ENCODE peak calls at places on chromosomes 7 and 10, in seven cellular contexts. One of them, this sample, is unnamed.

GRCh38 chr7:129671276-129671675 is 59.8 kb downstream of the NRF1 start:
- DNase-seq in fibroblast of mammary gland: no peak
- DNase-seq in H9: no peak
- DNase-seq in adrenal gland: no peak
- DNase-seq in foreskin fibroblast: no peak
- DNase-seq in A549: no peak
- DNase-seq in AG09319: no peak
- DNase-seq in this sample: no peak

GRCh38 chr10:125033146-125033924 is 91.4 kb downstream of the ZRANB1 start:
- DNase-seq in A549: no peak
- DNase-seq in H9: no peak
- DNase-seq in fibroblast of mammary gland: no peak
- DNase-seq in AG09319: no peak
- DNase-seq in adrenal gland: no peak
- DNase-seq in foreskin fibroblast: no peak
- DNase-seq in this sample: no peak

GRCh38 chr7:137874390-137874789 is 27.6 kb upstream of the DGKI start:
- DNase-seq in foreskin fibroblast: peak
- DNase-seq in AG09319: peak
- DNase-seq in A549: no peak
- DNase-seq in adrenal gland: no peak
- DNase-seq in fibroblast of mammary gland: peak
- DNase-seq in H9: no peak
- DNase-seq in this sample: no peak

GRCh38 chr10:68088030-68088396 is 12.9 kb upstream of the HERC4 start:
- DNase-seq in adrenal gland: no peak
- DNase-seq in H9: no peak
- DNase-seq in fibroblast of mammary gland: no peak
- DNase-seq in AG09319: no peak
- DNase-seq in foreskin fibroblast: no peak
- DNase-seq in A549: no peak
- DNase-seq in this sample: no peak

GRCh38 chr10:109647627-109648026 is 275.7 kb downstream of the XPNPEP1 start:
- DNase-seq in AG09319: no peak
- DNase-seq in adrenal gland: no peak
- DNase-seq in H9: no peak
- DNase-seq in A549: peak
- DNase-seq in foreskin fibroblast: no peak
- DNase-seq in fibroblast of mammary gland: no peak
- DNase-seq in this sample: no peak

GRCh38 chr7:17021205-17021604 is 139.4 kb upstream of the AGR3 start:
- DNase-seq in AG09319: no peak
- DNase-seq in H9: no peak
- DNase-seq in adrenal gland: no peak
- DNase-seq in A549: no peak
- DNase-seq in fibroblast of mammary gland: peak
- DNase-seq in foreskin fibroblast: no peak
- DNase-seq in this sample: no peak

GRCh38 chr10:14466256-14466655 is 135.5 kb upstream of the FRMD4A start:
- DNase-seq in H9: no peak
- DNase-seq in A549: peak
- DNase-seq in AG09319: no peak
- DNase-seq in adrenal gland: no peak
- DNase-seq in fibroblast of mammary gland: peak
- DNase-seq in foreskin fibroblast: no peak
- DNase-seq in this sample: no peak

GRCh38 chr10:116163308-116163707 is 109.7 kb downstream of the GFRA1 start:
- DNase-seq in adrenal gland: no peak
- DNase-seq in AG09319: no peak
- DNase-seq in foreskin fibroblast: no peak
- DNase-seq in fibroblast of mammary gland: no peak
- DNase-seq in A549: no peak
- DNase-seq in H9: no peak
- DNase-seq in this sample: no peak

GRCh38 chr7:120813546-120813945 is 44.4 kb downstream of the TSPAN12 start:
- DNase-seq in fibroblast of mammary gland: no peak
- DNase-seq in A549: no peak
- DNase-seq in adrenal gland: no peak
- DNase-seq in foreskin fibroblast: no peak
- DNase-seq in AG09319: no peak
- DNase-seq in H9: no peak
- DNase-seq in this sample: no peak

GRCh38 chr7:98826811-98827231 is 43.0 kb downstream of the TMEM130 start:
- DNase-seq in adrenal gland: peak
- DNase-seq in H9: peak
- DNase-seq in A549: no peak
- DNase-seq in foreskin fibroblast: peak
- DNase-seq in AG09319: no peak
- DNase-seq in fibroblast of mammary gland: no peak
- DNase-seq in this sample: no peak

GRCh38 chr10:86266446-86267242 is 100.0 kb downstream of the GRID1 start:
- DNase-seq in AG09319: no peak
- DNase-seq in fibroblast of mammary gland: no peak
- DNase-seq in adrenal gland: no peak
- DNase-seq in A549: no peak
- DNase-seq in H9: peak
- DNase-seq in foreskin fibroblast: no peak
- DNase-seq in this sample: no peak
- TF ChIP-seq CTCF in AG09319: no peak
- TF ChIP-seq CTCF in fibroblast of mammary gland: no peak
- TF ChIP-seq CTCF in adrenal gland: no peak
- TF ChIP-seq CTCF in A549: no peak
- TF ChIP-seq CTCF in H9: no peak
- TF ChIP-seq CTCF in foreskin fibroblast: no peak
- TF ChIP-seq CTCF in this sample: no peak

DNA sequence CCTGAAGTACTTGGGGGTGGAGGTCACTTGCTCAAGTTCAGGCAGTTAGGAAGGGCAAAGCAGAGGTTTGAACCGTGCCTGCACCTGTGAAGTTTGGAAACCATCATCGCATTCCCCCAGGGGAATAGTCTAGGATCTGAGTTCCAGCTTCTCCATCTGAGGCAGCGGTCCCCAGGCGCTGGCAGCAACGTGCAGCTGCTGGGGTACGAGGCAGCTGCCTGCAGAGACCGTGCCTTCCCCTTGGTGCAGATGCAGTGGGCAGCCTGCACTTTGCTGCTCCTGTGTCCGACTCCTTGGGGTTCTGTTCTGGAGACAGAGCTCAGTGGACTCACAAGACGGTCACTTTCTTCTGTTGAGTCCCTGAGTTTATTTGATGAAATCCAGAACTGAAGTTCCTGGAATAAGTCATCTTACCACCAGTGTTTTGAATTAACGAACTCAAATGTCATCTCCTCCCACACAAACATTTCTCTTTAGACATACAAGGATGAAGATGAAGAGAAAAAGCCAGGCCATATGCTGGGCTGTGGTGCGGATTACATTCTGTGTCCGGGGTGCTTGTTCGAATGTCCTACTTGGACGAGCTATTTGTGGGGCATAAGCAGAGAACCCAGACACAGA is 19.9 kb upstream of the GIMAP8 start:
- DNase-seq in foreskin fibroblast: peak
- DNase-seq in fibroblast of mammary gland: peak
- DNase-seq in adrenal gland: peak
- DNase-seq in AG09319: no peak
- DNase-seq in H9: no peak
- DNase-seq in A549: no peak
- DNase-seq in this sample: no peak
- TF ChIP-seq CTCF in foreskin fibroblast: no peak
- TF ChIP-seq CTCF in fibroblast of mammary gland: no peak
- TF ChIP-seq CTCF in adrenal gland: no peak
- TF ChIP-seq CTCF in AG09319: no peak
- TF ChIP-seq CTCF in H9: no peak
- TF ChIP-seq CTCF in A549: no peak
- TF ChIP-seq CTCF in this sample: no peak

GRCh38 chr10:100705139-100705538 is 40.2 kb upstream of the PAX2 start:
- DNase-seq in A549: peak
- DNase-seq in AG09319: no peak
- DNase-seq in fibroblast of mammary gland: no peak
- DNase-seq in adrenal gland: no peak
- DNase-seq in foreskin fibroblast: no peak
- DNase-seq in H9: no peak
- DNase-seq in this sample: no peak
- TF ChIP-seq CTCF in A549: peak
- TF ChIP-seq CTCF in AG09319: no peak
- TF ChIP-seq CTCF in fibroblast of mammary gland: no peak
- TF ChIP-seq CTCF in adrenal gland: no peak
- TF ChIP-seq CTCF in foreskin fibroblast: no peak
- TF ChIP-seq CTCF in H9: peak
- TF ChIP-seq CTCF in this sample: no peak

GRCh38 chr7:158442260-158442659 is 145.4 kb downstream of the PTPRN2 start:
- DNase-seq in A549: peak
- DNase-seq in fibroblast of mammary gland: no peak
- DNase-seq in AG09319: no peak
- DNase-seq in adrenal gland: no peak
- DNase-seq in foreskin fibroblast: no peak
- DNase-seq in H9: no peak
- DNase-seq in this sample: no peak
- TF ChIP-seq CTCF in A549: no peak
- TF ChIP-seq CTCF in fibroblast of mammary gland: no peak
- TF ChIP-seq CTCF in AG09319: no peak
- TF ChIP-seq CTCF in adrenal gland: no peak
- TF ChIP-seq CTCF in foreskin fibroblast: no peak
- TF ChIP-seq CTCF in H9: peak
- TF ChIP-seq CTCF in this sample: no peak

GRCh38 chr7:32914186-32914585 is 22.6 kb upstream of the KBTBD2 start:
- DNase-seq in H9: peak
- DNase-seq in fibroblast of mammary gland: peak
- DNase-seq in adrenal gland: no peak
- DNase-seq in foreskin fibroblast: no peak
- DNase-seq in A549: peak
- DNase-seq in AG09319: no peak
- DNase-seq in this sample: no peak
- TF ChIP-seq CTCF in H9: peak
- TF ChIP-seq CTCF in fibroblast of mammary gland: no peak
- TF ChIP-seq CTCF in adrenal gland: no peak
- TF ChIP-seq CTCF in foreskin fibroblast: no peak
- TF ChIP-seq CTCF in A549: no peak
- TF ChIP-seq CTCF in AG09319: no peak
- TF ChIP-seq CTCF in this sample: no peak

GRCh38 chr7:41834805-41835694 is 132.2 kb upstream of the INHBA start:
- DNase-seq in fibroblast of mammary gland: peak
- DNase-seq in foreskin fibroblast: peak
- DNase-seq in A549: no peak
- DNase-seq in adrenal gland: no peak
- DNase-seq in H9: no peak
- DNase-seq in AG09319: no peak
- DNase-seq in this sample: no peak
- TF ChIP-seq CTCF in fibroblast of mammary gland: no peak
- TF ChIP-seq CTCF in foreskin fibroblast: no peak
- TF ChIP-seq CTCF in A549: no peak
- TF ChIP-seq CTCF in adrenal gland: no peak
- TF ChIP-seq CTCF in H9: no peak
- TF ChIP-seq CTCF in AG09319: no peak
- TF ChIP-seq CTCF in this sample: no peak

This sample was measured in activated CD8-positive, alpha-beta T cell treated with anti-CD3 and anti-CD28 coated beads for 36 hours.